ENCODE peak calls at places on chromosome 15, in ten cellular contexts. W is NCI-H748 treated with DMSO at 0.1 percent for 48 hours; R is activated CD4-positive, alpha-beta T cell treated with anti-CD3 and anti-CD28 coated beads, Interleukin-2, amount 50 U/mL, for 1 hour; B is naive thymus-derived CD8-positive, alpha-beta T cell; M is stimulated activated CD4-positive, alpha-beta T cell treated with anti-CD3 and anti-CD28 coated beads, Interleukin-4, amount 100 ng/mL, for 48 hours; I is fibroblast of mammary gland; D is lung microvascular endothelial cell; N is HuH-7; V is NCI-H1930; E is psoas muscle. G is an unnamed sample.

GRCh38 chr15:81292516-81293001 is 31.4 kb downstream of the STARD5 start:
- DNase-seq in W (no peak), R (peak), B (peak), M (no peak), I (no peak), D (no peak), N (no peak), V (no peak), E (no peak), G (no peak)

GRCh38 chr15:73987646-73988045 is 4.4 kb downstream of the STOML1 start:
- DNase-seq in W (no peak), R (no peak), B (no peak), M (no peak), I (no peak), D (peak), N (no peak), V (no peak), E (no peak), G (no peak)

GRCh38 chr15:85555875-85556617 is 175.6 kb downstream of the AKAP13 start:
- DNase-seq in W (no peak), R (no peak), B (no peak), M (no peak), I (no peak), D (no peak), N (no peak), V (no peak), E (no peak), G (no peak)

GRCh38 chr15:45842151-45842550 is 207.3 kb downstream of the SQOR start:
- DNase-seq in W (no peak), R (no peak), B (no peak), M (no peak), I (no peak), D (no peak), N (peak), V (no peak), E (no peak), G (no peak)

GRCh38 chr15:49424954-49425353 is 1.9 kb downstream of the FGF7 start:
- DNase-seq in W (no peak), R (no peak), B (no peak), M (no peak), I (peak), D (no peak), N (no peak), V (no peak), E (no peak), G (no peak)

GRCh38 chr15:83107841-83108181 is 366 bp downstream of the TM6SF1 start:
- DNase-seq in W (no peak), R (no peak), B (no peak), M (no peak), I (no peak), D (no peak), N (no peak), V (no peak), E (peak), G (no peak)

GRCh38 chr15:84082739-84083138 is 152.8 kb upstream of the GOLGA6L4 start:
- DNase-seq in W (no peak), R (no peak), B (no peak), M (no peak), I (no peak), D (no peak), N (no peak), V (no peak), E (no peak), G (no peak)

GRCh38 chr15:85582076-85582718 is 201.8 kb downstream of the AKAP13 start:
- DNase-seq in W (no peak), R (peak), B (peak), M (no peak), I (peak), D (peak), N (no peak), V (no peak), E (no peak), G (no peak)

GRCh38 chr15:70488002-70488605 is 275.3 kb downstream of the UACA start:
- DNase-seq in W (peak), R (peak), B (peak), M (peak), I (peak), D (peak), N (peak), V (peak), E (peak), G (no peak)

GRCh38 chr15:41607033-41607432 is 48.0 kb downstream of the TYRO3 start:
- DNase-seq in W (no peak), R (no peak), B (no peak), M (no peak), I (peak), D (no peak), N (no peak), V (no peak), E (no peak), G (no peak)

GRCh38 chr15:90396321-90396720 is 8.3 kb downstream of the IQGAP1 start:
- DNase-seq in W (no peak), R (no peak), B (no peak), M (no peak), I (no peak), D (no peak), N (no peak), V (no peak), E (no peak), G (no peak)

GRCh38 chr15:80450811-80451321 is 46.7 kb downstream of the ARNT2 start:
- DNase-seq in W (no peak), R (no peak), B (no peak), M (no peak), I (no peak), D (peak), N (no peak), V (no peak), E (no peak), G (no peak)

GRCh38 chr15:47505712-47506542 is 211.4 kb upstream of the SEMA6D start:
- DNase-seq in W (peak), R (no peak), B (no peak), M (no peak), I (peak), D (no peak), N (no peak), V (no peak), E (no peak), G (no peak)

GRCh38 chr15:83061680-83062079 is 5.4 kb downstream of the BTBD1 start:
- DNase-seq in W (no peak), R (no peak), B (no peak), M (no peak), I (no peak), D (peak), N (no peak), V (no peak), E (no peak), G (no peak)

GRCh38 chr15:59384507-59384906 is 11.8 kb upstream of the MYO1E start:
- DNase-seq in W (no peak), R (no peak), B (no peak), M (no peak), I (no peak), D (no peak), N (no peak), V (no peak), E (no peak), G (no peak)

GRCh38 chr15:77030042-77030927 is 35.4 kb downstream of the PSTPIP1 start:
- DNase-seq in W (no peak), R (no peak), B (no peak), M (no peak), I (no peak), D (no peak), N (no peak), V (no peak), E (peak), G (no peak)

GRCh38 chr15:74955796-74956647 is 550 bp downstream of the RPP25 start:
- DNase-seq in W (no peak), R (peak), B (peak), M (peak), I (peak), D (peak), N (peak), V (peak), E (peak), G (no peak)

GRCh38 chr15:72231847-72232461 is 964 bp upstream of the PKM start:
- DNase-seq in W (peak), R (peak), B (peak), M (no peak), I (peak), D (peak), N (peak), V (no peak), E (peak), G (peak)